ENCODE peak calls at places on chromosomes 3 and 15, in ten cellular contexts. X is upper lobe of right lung, P is GM23338, B is heart right ventricle, T is astrocyte of the cerebellum, Q is ovary, D is psoas muscle, V is HCT116, G is cardiac muscle cell, H is AG09309. L is an unnamed sample.

GRCh38 chr15:88690331-88690730 is 51.5 kb downstream of the ISG20 start:
- DNase-seq in B (no peak), D (no peak), G (no peak), T (no peak), X (no peak), H (no peak), P (no peak), V (no peak), Q (no peak), L (no peak)

GRCh38 chr3:186108106-186108940 is 566 bp downstream of the ETV5 start:
- DNase-seq in P (peak; percentile 89), H (no peak), B (peak; percentile 32), X (peak; percentile 78), Q (no peak), D (peak; percentile 50), G (peak; percentile 86), V (peak; percentile 33), T (peak; percentile 39), L (no peak)

GRCh38 chr3:140128217-140129137 is 193.5 kb downstream of the CLSTN2 start:
- DNase-seq in X (peak; percentile 67), B (peak; percentile 23), P (peak; percentile 81), H (no peak), Q (no peak), T (no peak), G (peak; percentile 70), V (peak; percentile 1), D (peak; percentile 21), L (no peak)

GRCh38 chr3:69012836-69013255 is 638 bp downstream of the EOGT start:
- DNase-seq in X (peak; percentile 83), H (no peak), P (peak; percentile 66), Q (peak; percentile 60), B (peak; percentile 63), G (peak; percentile 72), T (no peak), V (no peak), D (peak; percentile 71), L (no peak)

GRCh38 chr3:193816656-193817311 is 223.8 kb downstream of the OPA1 start:
- DNase-seq in T (no peak), Q (peak; percentile 82), X (no peak), D (peak; percentile 75), V (no peak), G (peak; percentile 54), H (no peak), P (peak; percentile 92), B (peak; percentile 89), L (no peak)

GRCh38 chr15:83943849-83944404 is 290.0 kb downstream of the ADAMTSL3 start:
- DNase-seq in H (no peak), D (no peak), B (no peak), T (no peak), Q (no peak), P (no peak), X (no peak), G (no peak), V (no peak), L (no peak)

GRCh38 chr15:72934006-72934405 is 118.3 kb upstream of the NEO1 start:
- DNase-seq in B (no peak), Q (no peak), G (no peak), D (no peak), T (no peak), P (no peak), V (no peak), X (no peak), H (peak; percentile 10), L (peak; percentile 2)

GRCh38 chr3:99670556-99670950 is 32.2 kb downstream of the COL8A1 start:
- DNase-seq in V (no peak), P (no peak), H (no peak), X (no peak), D (no peak), Q (no peak), T (no peak), B (no peak), G (no peak), L (no peak)

GRCh38 chr3:126136428-126137220 is 43.8 kb downstream of the ALDH1L1 start:
- DNase-seq in D (peak; percentile 3), Q (peak; percentile 7), T (no peak), G (no peak), X (peak; percentile 45), V (no peak), B (no peak), H (no peak), P (no peak), L (no peak)

GRCh38 chr15:90994059-90994416 is 297 bp downstream of the PRC1 start:
- DNase-seq in B (peak; percentile 5), P (peak; percentile 31), H (no peak), T (no peak), G (peak; percentile 45), D (peak; percentile 16), X (peak; percentile 68), Q (no peak), V (no peak), L (no peak)

GRCh38 chr3:167929937-167930336 is 165.8 kb downstream of the GOLIM4 start:
- DNase-seq in X (no peak), Q (no peak), V (no peak), P (peak; percentile 15), T (no peak), G (peak; percentile 56), B (peak; percentile 6), D (no peak), H (no peak), L (no peak)

GRCh38 chr3:160661660-160662059 is 15.3 kb upstream of the ARL14 start:
- DNase-seq in B (no peak), Q (no peak), D (no peak), H (no peak), X (no peak), P (no peak), T (peak; percentile 20), V (no peak), G (peak; percentile 30), L (no peak)

GRCh38 chr15:68652141-68652540 is 73.3 kb downstream of the CORO2B start:
- DNase-seq in P (no peak), V (no peak), D (no peak), B (peak; percentile 62), H (no peak), T (no peak), G (no peak), X (peak; percentile 38), Q (no peak), L (peak; percentile 93)

DNA sequence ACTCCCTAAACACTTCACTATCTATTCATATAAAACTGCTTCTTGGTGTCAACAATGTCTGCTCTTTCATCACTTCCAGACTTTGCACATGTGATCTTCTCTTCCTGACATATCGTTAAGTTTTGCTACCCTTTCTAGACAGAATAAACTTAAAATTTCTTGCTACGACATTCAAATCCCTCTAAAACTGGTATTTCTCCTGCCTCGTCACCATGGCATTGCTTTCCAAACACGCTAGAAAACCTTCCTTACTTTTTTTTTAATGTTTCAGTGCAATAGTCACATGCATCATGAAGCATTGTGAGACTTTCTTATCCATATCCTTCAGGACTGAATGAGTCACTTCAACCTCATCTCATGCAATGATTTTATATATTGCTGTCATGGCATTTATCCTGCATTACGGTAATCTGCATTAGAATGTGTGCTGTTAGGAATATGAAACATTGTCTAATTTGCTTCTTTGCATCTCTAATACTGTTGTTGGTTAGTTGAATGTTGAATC is 122.7 kb downstream of the GMNC start:
- DNase-seq in G (no peak), H (no peak), T (no peak), P (no peak), B (no peak), D (no peak), Q (no peak), X (no peak), V (no peak), L (peak; percentile 73)
- TF ChIP-seq CTCF in G (no peak), H (no peak), T (no peak), P (no peak), B (no peak), D (no peak), Q (no peak), X (no peak), V (no peak), L (no peak)

DNA sequence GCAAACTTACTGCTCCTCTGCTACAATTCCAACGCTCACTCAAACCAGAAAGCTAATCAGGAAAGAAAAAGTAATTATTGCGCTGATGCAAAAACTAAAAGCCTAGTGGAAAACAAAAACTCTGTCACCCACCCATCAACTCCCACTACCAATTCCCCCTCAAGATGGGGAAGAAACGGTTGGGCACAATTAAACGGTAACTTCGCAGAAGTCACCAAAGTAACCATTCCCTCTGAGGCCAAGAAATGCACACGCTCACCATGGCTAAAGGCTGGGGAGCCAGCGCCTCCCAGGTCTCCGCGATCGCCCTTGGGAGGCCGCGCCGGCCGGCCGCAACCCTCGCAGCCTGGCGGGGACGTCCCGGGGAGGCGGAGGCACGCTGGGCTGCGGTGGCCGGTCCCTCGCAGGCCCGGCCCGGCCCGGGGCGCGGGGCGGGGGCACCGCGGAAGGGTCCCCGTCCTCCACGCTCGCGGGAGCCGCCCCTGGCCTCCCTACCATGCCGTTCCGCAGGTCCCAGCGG is 628 bp downstream of the SLTM start:
- DNase-seq in P (peak; percentile 42), X (no peak), Q (no peak), B (peak; percentile 19), H (no peak), T (no peak), V (no peak), G (peak; percentile 67), D (no peak), L (no peak)
- H3K4me3 ChIP-seq in P (peak overlapping the region; percentile 74), X (peak overlapping the region; percentile 86), Q (peak overlapping the region; percentile 85), B (peak overlapping the region; percentile 87), H (peak overlapping the region; percentile 69), T (peak overlapping the region; percentile 76), V (peak overlapping the region; percentile 83), G (peak overlapping the region; percentile 94), D (peak overlapping the region; percentile 93), L (peak overlapping the region; percentile 80)

DNA sequence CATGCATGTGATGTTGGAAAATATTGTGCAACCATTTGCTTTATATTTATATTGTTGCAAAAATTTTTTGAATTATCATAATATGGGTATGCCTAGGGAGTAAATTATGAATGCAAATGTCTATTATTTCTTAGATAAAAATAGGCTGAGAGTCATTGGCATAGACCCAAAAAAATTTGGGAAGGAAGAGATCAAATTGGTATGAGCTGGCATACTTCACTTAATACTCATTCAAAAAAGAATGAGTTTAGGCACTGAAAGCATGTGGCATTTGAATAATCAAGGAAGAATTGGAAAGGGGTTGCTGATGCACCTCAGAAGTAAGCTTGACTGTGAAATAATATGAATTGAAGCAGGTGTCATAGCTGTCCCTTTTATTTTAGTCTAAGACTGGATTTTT is 764.0 kb upstream of the DPPA4 start:
- DNase-seq in H (no peak), Q (no peak), X (no peak), B (no peak), D (no peak), V (no peak), T (no peak), P (no peak), G (no peak), L (no peak)
- TF ChIP-seq CTCF in H (no peak), Q (no peak), X (no peak), B (no peak), D (no peak), V (no peak), T (no peak), P (no peak), G (no peak), L (no peak)

GRCh38 chr3:172152294-172152649 is 112.9 kb downstream of the FNDC3B start:
- DNase-seq in D (no peak), T (no peak), V (no peak), H (no peak), B (no peak), G (no peak), X (no peak), P (no peak), Q (no peak), L (no peak)
- H3K4me3 ChIP-seq in D (peak overlapping the region; percentile 45), T (no peak overlapping the region), V (no peak overlapping the region), H (no peak overlapping the region), B (no peak overlapping the region), G (no peak overlapping the region), X (no peak overlapping the region), P (no peak overlapping the region), Q (no peak overlapping the region), L (no peak overlapping the region)